ENCODE peak calls at places on chromosomes 12 and 14, in four cellular contexts. D is mesenchymal stem cell, T is IMR-90, H is trophoblast cell. F is an unnamed sample.

GRCh38 chr14:65095633-65096205 is 6.6 kb downstream of the MAX start:
- DNase-seq in D (peak), T (peak), H (no peak), F (no peak)

GRCh38 chr12:123223241-123223668 is 9.7 kb downstream of the MPHOSPH9 start:
- DNase-seq in D (no peak), T (no peak), H (no peak), F (no peak)

GRCh38 chr14:94663965-94664704 is 51.9 kb downstream of the SERPINA3 start:
- DNase-seq in D (no peak), T (no peak), H (no peak), F (no peak)

GRCh38 chr12:101939856-101940265 is 62.5 kb downstream of the DRAM1 start:
- DNase-seq in D (peak), T (peak), H (peak), F (peak)

GRCh38 chr12:8697120-8697475 is 693 bp upstream of the RIMKLB start:
- DNase-seq in D (peak), T (peak), H (peak), F (no peak)

GRCh38 chr14:78612666-78613065 is 442.5 kb downstream of the NRXN3 start:
- DNase-seq in D (no peak), T (no peak), H (no peak), F (no peak)

GRCh38 chr14:30267141-30267540 is 291.8 kb upstream of the G2E3 start:
- DNase-seq in D (peak), T (peak), H (no peak), F (no peak)

GRCh38 chr12:67068773-67069450 is 200.2 kb upstream of the CAND1 start:
- DNase-seq in D (peak), T (peak), H (peak), F (peak)

GRCh38 chr12:93025145-93026103 is 96.3 kb upstream of the EEA1 start:
- DNase-seq in D (peak), T (peak), H (peak), F (no peak)

DNA sequence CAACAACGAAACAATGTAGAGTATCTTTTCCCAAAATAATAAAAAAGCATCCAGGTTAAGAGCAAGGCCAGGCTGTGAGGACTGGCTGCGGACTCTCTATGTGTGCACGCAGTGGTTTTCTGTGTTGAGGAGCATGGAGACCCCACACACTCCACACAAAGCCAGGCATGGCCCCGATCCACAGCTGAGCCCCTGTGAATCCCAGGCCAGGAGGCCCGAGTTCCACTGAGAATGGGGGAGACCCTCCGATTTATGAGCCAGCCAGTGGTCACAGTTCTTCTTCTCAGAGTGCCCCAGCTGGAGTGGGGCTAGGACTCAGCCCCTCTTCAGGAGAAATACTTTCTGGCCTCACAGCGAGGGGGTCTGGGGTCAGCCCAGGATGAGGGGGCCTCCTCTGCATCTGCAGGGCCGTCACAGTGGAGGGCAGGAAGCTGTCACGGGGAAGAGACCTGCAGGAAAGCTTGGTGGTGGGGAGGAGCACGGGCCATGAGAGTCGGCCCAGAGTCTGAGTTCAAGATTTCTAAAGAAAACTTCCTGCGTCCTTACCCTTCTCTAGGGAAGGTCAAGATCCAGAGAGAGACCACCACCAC is 20.1 kb downstream of the NCKAP5L start:
- DNase-seq in D (no peak), T (no peak), H (no peak), F (no peak)
- H4K91ac ChIP-seq in D (no peak), T (no peak), H (peak), F (no peak)

DNA sequence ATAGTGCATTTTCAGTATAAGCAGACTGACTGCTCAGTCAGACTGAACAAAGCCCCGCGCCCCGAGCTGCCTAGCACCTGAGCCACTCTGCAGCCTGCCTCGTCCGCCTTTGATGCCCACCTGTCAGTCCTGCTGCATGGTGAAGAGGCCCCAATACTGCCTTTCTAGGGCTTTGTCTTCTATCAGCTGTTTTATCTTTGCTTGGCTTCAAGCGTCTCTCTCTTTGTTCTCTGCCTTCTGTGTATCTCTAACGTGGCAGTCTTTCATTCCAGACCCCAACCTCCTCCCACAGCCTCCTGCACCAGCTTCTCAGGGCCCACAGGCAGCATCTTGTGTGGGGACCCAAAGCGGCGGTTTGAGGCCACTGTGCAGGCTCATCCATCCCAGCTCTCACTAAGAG is 1001.0 kb downstream of the VRK1 start:
- DNase-seq in D (no peak), T (no peak), H (no peak), F (no peak)
- H3K4me3 ChIP-seq in D (no peak), T (no peak), H (no peak), F (no peak)

GRCh38 chr14:70823281-70823680 is 14.0 kb upstream of the MAP3K9 start:
- DNase-seq in D (no peak), T (no peak), H (no peak), F (no peak)

GRCh38 chr14:70821916-70822705 is 12.8 kb upstream of the MAP3K9 start:
- DNase-seq in D (peak), T (peak), H (peak), F (peak)

GRCh38 chr14:70822706-70823185 is 13.4 kb upstream of the MAP3K9 start:
- DNase-seq in D (peak), T (peak), H (peak), F (peak)

GRCh38 chr14:70816525-70816924 is 7.2 kb upstream of the MAP3K9 start:
- DNase-seq in D (no peak), T (no peak), H (no peak), F (peak)

GRCh38 chr14:70821581-70821915 is 12.2 kb upstream of the MAP3K9 start:
- DNase-seq in D (no peak), T (no peak), H (no peak), F (no peak)
- H3K23ac ChIP-seq in D (no peak), T (peak), H (no peak), F (no peak)

DNA sequence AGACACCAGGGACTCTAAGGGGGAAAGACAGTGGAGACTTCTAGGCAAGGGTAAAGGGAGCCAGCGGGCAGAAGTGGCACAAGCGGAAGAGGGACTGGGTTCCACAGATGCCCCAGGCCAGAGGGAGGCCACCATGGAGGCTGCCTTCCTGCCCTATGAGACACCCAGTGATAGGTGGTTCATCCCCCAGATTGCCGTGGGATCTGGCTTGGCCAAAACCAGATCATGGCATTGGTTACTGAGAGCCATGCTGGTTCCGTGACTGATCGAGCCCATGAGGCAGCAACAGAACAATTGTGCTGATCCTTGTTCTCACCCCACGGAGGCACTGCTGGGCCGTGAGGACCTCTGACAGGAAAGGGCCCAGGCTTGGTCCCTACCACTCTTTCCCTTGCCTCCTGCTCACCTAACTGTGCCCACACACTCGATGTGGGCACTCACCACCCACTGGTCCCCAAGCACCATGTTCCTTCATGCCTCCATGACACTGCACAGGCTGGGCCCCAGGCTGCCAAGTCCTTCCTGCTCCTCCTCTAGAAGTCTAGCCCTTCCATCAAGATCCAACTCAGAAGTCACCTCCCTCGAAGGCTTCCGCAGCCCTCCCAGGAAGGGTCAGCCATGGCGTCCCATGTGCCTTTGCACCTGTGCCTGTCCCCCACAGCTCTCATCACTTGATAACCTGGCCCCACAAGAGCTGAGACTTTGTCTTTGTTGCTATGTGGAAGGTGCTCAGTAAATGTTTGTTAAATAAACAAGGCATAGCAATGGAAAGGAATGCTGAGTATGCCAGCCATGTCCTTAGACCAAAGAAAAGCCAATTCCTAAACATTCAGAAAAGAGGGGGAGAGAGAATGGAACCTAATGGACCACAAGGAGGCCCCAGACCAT is 7.3 kb downstream of the KRT79 start:
- DNase-seq in D (no peak), T (no peak), H (peak), F (no peak)
- H4K91ac ChIP-seq in D (no peak), T (no peak), H (no peak), F (no peak)

DNA sequence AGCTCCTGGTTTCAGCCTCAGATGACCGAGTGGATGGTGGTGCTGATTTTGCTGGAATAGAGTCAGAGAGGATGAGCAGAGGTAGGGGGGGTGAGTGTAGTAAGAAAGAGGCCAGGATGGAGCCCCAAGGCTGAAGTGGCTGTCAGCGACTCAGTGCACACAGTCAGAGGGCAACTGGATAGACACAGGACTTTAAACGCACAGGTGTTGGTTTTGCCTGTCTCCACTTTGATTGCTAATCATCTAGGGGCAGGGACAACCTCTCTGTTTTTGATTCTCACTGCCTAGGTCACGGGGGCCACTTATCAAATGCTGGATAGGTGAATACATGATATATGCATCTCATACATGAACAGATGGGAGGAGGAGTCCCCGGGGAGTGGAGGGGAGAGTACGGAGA is 99.5 kb downstream of the EGLN3 start:
- DNase-seq in D (no peak), T (no peak), H (no peak), F (no peak)
- H3K4me3 ChIP-seq in D (no peak), T (no peak), H (no peak), F (no peak)

DNA sequence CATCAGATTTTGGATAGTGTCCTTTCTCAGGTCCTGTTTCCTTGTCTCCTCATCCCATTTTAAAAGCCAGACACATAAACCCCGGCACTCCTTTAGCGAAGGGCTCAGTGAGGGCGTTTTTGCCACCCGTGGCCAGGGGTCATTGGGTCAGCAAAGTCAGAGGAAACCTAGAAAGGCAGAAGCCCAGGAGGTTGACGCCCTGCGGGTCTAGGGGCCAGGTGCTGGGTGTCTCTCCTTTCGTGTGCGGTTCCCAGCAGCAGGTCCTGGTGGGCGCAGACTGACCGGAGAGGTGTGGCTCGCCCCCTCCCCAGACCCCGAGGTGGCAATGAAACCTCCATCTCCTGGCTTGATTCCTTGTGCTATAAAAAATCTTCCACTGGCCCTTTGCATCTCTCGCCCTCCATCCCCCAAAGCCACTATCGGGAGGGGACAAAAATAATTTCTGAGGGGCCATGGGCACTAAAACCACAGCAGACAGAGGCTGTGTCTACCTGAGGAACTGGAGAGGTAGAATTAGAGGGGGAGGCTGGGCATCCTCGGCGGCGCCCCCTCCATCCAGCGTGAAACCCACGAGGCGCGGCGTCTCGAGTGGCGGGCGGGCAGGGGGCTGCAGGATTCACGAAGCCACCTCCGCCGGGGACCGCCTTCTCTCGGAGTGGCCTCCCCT is 856 bp upstream of the FRMD6 start:
- DNase-seq in D (no peak), T (no peak), H (peak), F (peak)
- H3K23ac ChIP-seq in D (no peak), T (peak), H (no peak), F (peak)

GRCh38 chr14:88212691-88213090 is 110.4 kb downstream of the KCNK10 start:
- DNase-seq in D (no peak), T (no peak), H (no peak), F (no peak)

GRCh38 chr14:88208858-88209257 is 114.2 kb downstream of the KCNK10 start:
- DNase-seq in D (no peak), T (no peak), H (no peak), F (no peak)

GRCh38 chr14:88209273-88209672 is 113.8 kb downstream of the KCNK10 start:
- DNase-seq in D (no peak), T (no peak), H (no peak), F (no peak)

DNA sequence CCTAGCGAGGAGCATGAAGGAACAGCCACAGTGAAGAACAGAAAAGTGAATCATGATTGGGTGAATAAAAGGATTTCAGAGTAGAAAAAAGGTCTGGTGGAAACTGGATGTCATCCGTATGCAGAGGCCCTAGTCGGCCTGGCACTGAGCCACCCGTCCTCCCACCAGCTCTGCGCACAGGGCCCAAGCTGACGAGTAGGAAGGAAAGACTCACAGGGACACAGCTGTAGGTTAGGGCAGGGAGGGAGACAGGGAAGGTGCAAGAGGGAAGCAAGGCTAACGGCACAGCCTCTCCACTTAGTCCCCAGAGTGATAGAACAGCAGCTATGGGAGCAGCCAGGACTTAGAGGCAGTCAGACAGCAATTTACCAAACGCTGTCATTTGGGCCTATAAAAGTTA is 112.6 kb downstream of the KCNK10 start:
- DNase-seq in D (no peak), T (no peak), H (no peak), F (no peak)
- H4K91ac ChIP-seq in D (no peak), T (no peak), H (no peak), F (no peak)

GRCh38 chr14:53462931-53463778 is 310.0 kb upstream of the DDHD1 start:
- DNase-seq in D (no peak), T (no peak), H (peak), F (no peak)

GRCh38 chr14:53470351-53471043 is 317.4 kb upstream of the DDHD1 start:
- DNase-seq in D (no peak), T (peak), H (peak), F (no peak)

GRCh38 chr14:53473480-53473879 is 320.4 kb upstream of the DDHD1 start:
- DNase-seq in D (no peak), T (no peak), H (no peak), F (no peak)

GRCh38 chr14:53472306-53472705 is 319.2 kb upstream of the DDHD1 start:
- DNase-seq in D (no peak), T (peak), H (no peak), F (no peak)

DNA sequence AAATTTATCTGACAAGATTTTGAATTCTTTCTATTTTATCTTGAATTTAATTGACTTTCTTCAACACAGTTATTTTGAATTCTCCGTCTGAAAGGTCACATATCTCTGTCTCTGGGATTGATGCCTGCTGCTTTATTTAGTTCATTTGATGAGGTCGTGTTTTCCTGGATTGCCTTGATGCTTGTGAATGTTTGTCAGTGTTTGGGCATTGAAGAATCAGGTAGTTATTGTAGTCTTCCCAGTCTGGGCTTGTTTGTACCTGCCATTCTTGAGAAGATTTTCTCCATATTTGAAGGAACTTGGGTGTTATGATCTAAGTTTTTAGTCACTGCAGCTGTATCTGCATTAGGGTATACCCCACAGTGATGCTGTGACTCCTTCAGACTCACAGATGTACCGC is 315.8 kb upstream of the DDHD1 start:
- DNase-seq in D (no peak), T (no peak), H (no peak), F (no peak)
- H3K4me3 ChIP-seq in D (no peak), T (no peak), H (no peak), F (no peak)

DNA sequence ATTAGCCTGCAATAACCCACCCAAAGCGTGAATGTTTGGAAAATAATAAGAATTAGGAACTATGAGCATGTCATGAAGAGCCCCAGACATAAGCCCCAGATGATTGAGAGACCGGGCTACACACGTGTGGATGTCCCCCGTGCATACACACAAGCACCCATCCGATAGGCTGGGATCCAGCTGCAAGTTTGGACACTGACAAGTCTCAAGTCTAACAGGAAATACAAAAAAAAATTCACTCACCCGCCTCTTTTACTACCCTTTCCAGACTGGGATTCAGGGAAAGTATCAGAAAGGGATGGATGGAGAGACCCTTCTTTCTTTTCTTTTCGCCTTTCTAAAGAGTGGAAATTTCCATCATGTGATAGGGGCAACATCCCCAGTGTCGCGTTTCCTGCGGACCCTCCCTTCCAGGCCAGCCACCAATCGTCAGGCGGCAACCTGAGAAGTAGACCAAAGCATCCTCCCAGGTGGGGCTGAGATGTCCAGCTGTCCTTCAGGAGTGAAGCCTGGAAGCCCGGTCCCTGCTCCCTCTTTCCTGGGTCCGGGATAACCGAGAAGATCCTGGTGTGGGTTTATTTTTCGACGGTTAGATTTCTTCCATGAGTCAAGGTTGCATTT is 6.4 kb upstream of the SLC38A4 start:
- DNase-seq in D (no peak), T (no peak), H (no peak), F (peak)
- H3K23ac ChIP-seq in D (no peak), T (no peak), H (no peak), F (no peak)

GRCh38 chr12:132398386-132398991 is 69.1 kb upstream of the GALNT9 start:
- DNase-seq in D (no peak), T (no peak), H (no peak), F (no peak)
- H4K91ac ChIP-seq in D (no peak), T (no peak), H (no peak), F (no peak)

F was measured in neuronal stem cell.